ENCODE peak calls at places on chromosome 5, in seven cellular contexts. One of them, this sample, is unnamed.

GRCh38 chr5:103522586-103522985 is 40.0 kb downstream of the NUDT12 start:
- ATAC-seq in natural killer cell: no peak
- ATAC-seq in activated T-cell treated with anti-CD3 and anti-CD28 coated beads, Interleukin-2, amount 50 U/mL, for 72 hours: no peak
- ATAC-seq in left lung: peak; percentile 72
- ATAC-seq in naive B cell: no peak
- ATAC-seq in upper lobe of left lung: no peak
- ATAC-seq in activated T-helper 17 cell treated with anti-CD3 and anti-CD28 coated beads, Interleukin-2, amount 50 U/mL, for 72 hours: no peak
- ATAC-seq in this sample: no peak

GRCh38 chr5:155021858-155022257 is 8.3 kb downstream of the KIF4B start:
- ATAC-seq in natural killer cell: no peak
- ATAC-seq in activated T-cell treated with anti-CD3 and anti-CD28 coated beads, Interleukin-2, amount 50 U/mL, for 72 hours: no peak
- ATAC-seq in left lung: no peak
- ATAC-seq in naive B cell: no peak
- ATAC-seq in upper lobe of left lung: no peak
- ATAC-seq in activated T-helper 17 cell treated with anti-CD3 and anti-CD28 coated beads, Interleukin-2, amount 50 U/mL, for 72 hours: no peak
- ATAC-seq in this sample: no peak

GRCh38 chr5:77430726-77431125 is 61.4 kb downstream of the WDR41 start:
- ATAC-seq in natural killer cell: no peak
- ATAC-seq in activated T-cell treated with anti-CD3 and anti-CD28 coated beads, Interleukin-2, amount 50 U/mL, for 72 hours: no peak
- ATAC-seq in left lung: no peak
- ATAC-seq in naive B cell: no peak
- ATAC-seq in upper lobe of left lung: no peak
- ATAC-seq in activated T-helper 17 cell treated with anti-CD3 and anti-CD28 coated beads, Interleukin-2, amount 50 U/mL, for 72 hours: no peak
- ATAC-seq in this sample: no peak

GRCh38 chr5:172918421-172919371 is 40.5 kb upstream of the RPL26L1 start:
- ATAC-seq in natural killer cell: peak; percentile 80
- ATAC-seq in activated T-cell treated with anti-CD3 and anti-CD28 coated beads, Interleukin-2, amount 50 U/mL, for 72 hours: peak; percentile 61
- ATAC-seq in left lung: no peak
- ATAC-seq in naive B cell: peak; percentile 82
- ATAC-seq in upper lobe of left lung: no peak
- ATAC-seq in activated T-helper 17 cell treated with anti-CD3 and anti-CD28 coated beads, Interleukin-2, amount 50 U/mL, for 72 hours: no peak
- ATAC-seq in this sample: no peak

GRCh38 chr5:127967983-127968592 is 115.5 kb upstream of the SLC12A2 start:
- ATAC-seq in natural killer cell: no peak
- ATAC-seq in activated T-cell treated with anti-CD3 and anti-CD28 coated beads, Interleukin-2, amount 50 U/mL, for 72 hours: no peak
- ATAC-seq in left lung: no peak
- ATAC-seq in naive B cell: no peak
- ATAC-seq in upper lobe of left lung: no peak
- ATAC-seq in activated T-helper 17 cell treated with anti-CD3 and anti-CD28 coated beads, Interleukin-2, amount 50 U/mL, for 72 hours: no peak
- ATAC-seq in this sample: peak; percentile 45

GRCh38 chr5:56078675-56079500 is 84.1 kb upstream of the IL6ST start:
- ATAC-seq in natural killer cell: no peak
- ATAC-seq in activated T-cell treated with anti-CD3 and anti-CD28 coated beads, Interleukin-2, amount 50 U/mL, for 72 hours: no peak
- ATAC-seq in left lung: peak; percentile 48
- ATAC-seq in naive B cell: no peak
- ATAC-seq in upper lobe of left lung: no peak
- ATAC-seq in activated T-helper 17 cell treated with anti-CD3 and anti-CD28 coated beads, Interleukin-2, amount 50 U/mL, for 72 hours: no peak
- ATAC-seq in this sample: no peak

GRCh38 chr5:107367919-107368318 is 302.8 kb downstream of the EFNA5 start:
- ATAC-seq in natural killer cell: no peak
- ATAC-seq in activated T-cell treated with anti-CD3 and anti-CD28 coated beads, Interleukin-2, amount 50 U/mL, for 72 hours: no peak
- ATAC-seq in left lung: no peak
- ATAC-seq in naive B cell: no peak
- ATAC-seq in upper lobe of left lung: no peak
- ATAC-seq in activated T-helper 17 cell treated with anti-CD3 and anti-CD28 coated beads, Interleukin-2, amount 50 U/mL, for 72 hours: no peak
- ATAC-seq in this sample: no peak

GRCh38 chr5:83428126-83428525 is 43.4 kb upstream of the VCAN start:
- ATAC-seq in natural killer cell: no peak
- ATAC-seq in activated T-cell treated with anti-CD3 and anti-CD28 coated beads, Interleukin-2, amount 50 U/mL, for 72 hours: no peak
- ATAC-seq in left lung: no peak
- ATAC-seq in naive B cell: no peak
- ATAC-seq in upper lobe of left lung: no peak
- ATAC-seq in activated T-helper 17 cell treated with anti-CD3 and anti-CD28 coated beads, Interleukin-2, amount 50 U/mL, for 72 hours: no peak
- ATAC-seq in this sample: no peak

GRCh38 chr5:63053019-63053638 is 474.5 kb downstream of the LRRC70 start:
- ATAC-seq in natural killer cell: no peak
- ATAC-seq in activated T-cell treated with anti-CD3 and anti-CD28 coated beads, Interleukin-2, amount 50 U/mL, for 72 hours: no peak
- ATAC-seq in left lung: peak; percentile 80
- ATAC-seq in naive B cell: no peak
- ATAC-seq in upper lobe of left lung: peak; percentile 76
- ATAC-seq in activated T-helper 17 cell treated with anti-CD3 and anti-CD28 coated beads, Interleukin-2, amount 50 U/mL, for 72 hours: no peak
- ATAC-seq in this sample: no peak

GRCh38 chr5:142095035-142095434 is 13.5 kb upstream of the NDFIP1 start:
- ATAC-seq in natural killer cell: no peak
- ATAC-seq in activated T-cell treated with anti-CD3 and anti-CD28 coated beads, Interleukin-2, amount 50 U/mL, for 72 hours: peak; percentile 10
- ATAC-seq in left lung: peak; percentile 33
- ATAC-seq in naive B cell: no peak
- ATAC-seq in upper lobe of left lung: no peak
- ATAC-seq in activated T-helper 17 cell treated with anti-CD3 and anti-CD28 coated beads, Interleukin-2, amount 50 U/mL, for 72 hours: peak; percentile 53
- ATAC-seq in this sample: no peak

GRCh38 chr5:31029925-31030324 is 163.6 kb upstream of the CDH6 start:
- ATAC-seq in natural killer cell: no peak
- ATAC-seq in activated T-cell treated with anti-CD3 and anti-CD28 coated beads, Interleukin-2, amount 50 U/mL, for 72 hours: no peak
- ATAC-seq in left lung: no peak
- ATAC-seq in naive B cell: no peak
- ATAC-seq in upper lobe of left lung: no peak
- ATAC-seq in activated T-helper 17 cell treated with anti-CD3 and anti-CD28 coated beads, Interleukin-2, amount 50 U/mL, for 72 hours: no peak
- ATAC-seq in this sample: no peak

GRCh38 chr5:178796165-178796945 is 63.4 kb upstream of the ZNF354B start:
- ATAC-seq in natural killer cell: no peak
- ATAC-seq in activated T-cell treated with anti-CD3 and anti-CD28 coated beads, Interleukin-2, amount 50 U/mL, for 72 hours: no peak
- ATAC-seq in left lung: no peak
- ATAC-seq in naive B cell: no peak
- ATAC-seq in upper lobe of left lung: peak; percentile 24
- ATAC-seq in activated T-helper 17 cell treated with anti-CD3 and anti-CD28 coated beads, Interleukin-2, amount 50 U/mL, for 72 hours: no peak
- ATAC-seq in this sample: no peak

GRCh38 chr5:34658023-34658422 is 1.9 kb downstream of the RAI14 start:
- ATAC-seq in natural killer cell: no peak
- ATAC-seq in activated T-cell treated with anti-CD3 and anti-CD28 coated beads, Interleukin-2, amount 50 U/mL, for 72 hours: no peak
- ATAC-seq in left lung: no peak
- ATAC-seq in naive B cell: no peak
- ATAC-seq in upper lobe of left lung: no peak
- ATAC-seq in activated T-helper 17 cell treated with anti-CD3 and anti-CD28 coated beads, Interleukin-2, amount 50 U/mL, for 72 hours: no peak
- ATAC-seq in this sample: no peak

GRCh38 chr5:141558150-141558549 is 60.6 kb downstream of the DIAPH1 start:
- ATAC-seq in natural killer cell: no peak
- ATAC-seq in activated T-cell treated with anti-CD3 and anti-CD28 coated beads, Interleukin-2, amount 50 U/mL, for 72 hours: peak; percentile 22
- ATAC-seq in left lung: no peak
- ATAC-seq in naive B cell: no peak
- ATAC-seq in upper lobe of left lung: no peak
- ATAC-seq in activated T-helper 17 cell treated with anti-CD3 and anti-CD28 coated beads, Interleukin-2, amount 50 U/mL, for 72 hours: no peak
- ATAC-seq in this sample: no peak

GRCh38 chr5:98839469-98840383 is 66.3 kb downstream of the RGMB start:
- ATAC-seq in natural killer cell: peak; percentile 24
- ATAC-seq in activated T-cell treated with anti-CD3 and anti-CD28 coated beads, Interleukin-2, amount 50 U/mL, for 72 hours: peak; percentile 62
- ATAC-seq in left lung: peak; percentile 30
- ATAC-seq in naive B cell: no peak
- ATAC-seq in upper lobe of left lung: no peak
- ATAC-seq in activated T-helper 17 cell treated with anti-CD3 and anti-CD28 coated beads, Interleukin-2, amount 50 U/mL, for 72 hours: peak; percentile 52
- ATAC-seq in this sample: no peak

GRCh38 chr5:136065588-136065987 is 36.8 kb downstream of the TGFBI start:
- ATAC-seq in natural killer cell: no peak
- ATAC-seq in activated T-cell treated with anti-CD3 and anti-CD28 coated beads, Interleukin-2, amount 50 U/mL, for 72 hours: no peak
- ATAC-seq in left lung: no peak
- ATAC-seq in naive B cell: no peak
- ATAC-seq in upper lobe of left lung: no peak
- ATAC-seq in activated T-helper 17 cell treated with anti-CD3 and anti-CD28 coated beads, Interleukin-2, amount 50 U/mL, for 72 hours: no peak
- ATAC-seq in this sample: no peak

GRCh38 chr5:68911840-68912690 is 181.7 kb upstream of the SLC30A5 start:
- ATAC-seq in natural killer cell: no peak
- ATAC-seq in activated T-cell treated with anti-CD3 and anti-CD28 coated beads, Interleukin-2, amount 50 U/mL, for 72 hours: no peak
- ATAC-seq in left lung: no peak
- ATAC-seq in naive B cell: no peak
- ATAC-seq in upper lobe of left lung: no peak
- ATAC-seq in activated T-helper 17 cell treated with anti-CD3 and anti-CD28 coated beads, Interleukin-2, amount 50 U/mL, for 72 hours: no peak
- ATAC-seq in this sample: no peak

GRCh38 chr5:57117601-57118000 is 56.3 kb upstream of the GPBP1 start:
- ATAC-seq in natural killer cell: peak; percentile 44
- ATAC-seq in activated T-cell treated with anti-CD3 and anti-CD28 coated beads, Interleukin-2, amount 50 U/mL, for 72 hours: peak; percentile 99
- ATAC-seq in left lung: no peak
- ATAC-seq in naive B cell: no peak
- ATAC-seq in upper lobe of left lung: no peak
- ATAC-seq in activated T-helper 17 cell treated with anti-CD3 and anti-CD28 coated beads, Interleukin-2, amount 50 U/mL, for 72 hours: peak; percentile 98
- ATAC-seq in this sample: peak; percentile 33

GRCh38 chr5:173884402-173885053 is 3.6 kb upstream of the CPEB4 start:
- ATAC-seq in natural killer cell: no peak
- ATAC-seq in activated T-cell treated with anti-CD3 and anti-CD28 coated beads, Interleukin-2, amount 50 U/mL, for 72 hours: no peak
- ATAC-seq in left lung: no peak
- ATAC-seq in naive B cell: no peak
- ATAC-seq in upper lobe of left lung: no peak
- ATAC-seq in activated T-helper 17 cell treated with anti-CD3 and anti-CD28 coated beads, Interleukin-2, amount 50 U/mL, for 72 hours: no peak
- ATAC-seq in this sample: peak; percentile 12

GRCh38 chr5:73591698-73592501 is 26.4 kb downstream of the UTP15 start:
- ATAC-seq in natural killer cell: no peak
- ATAC-seq in activated T-cell treated with anti-CD3 and anti-CD28 coated beads, Interleukin-2, amount 50 U/mL, for 72 hours: no peak
- ATAC-seq in left lung: no peak
- ATAC-seq in naive B cell: no peak
- ATAC-seq in upper lobe of left lung: no peak
- ATAC-seq in activated T-helper 17 cell treated with anti-CD3 and anti-CD28 coated beads, Interleukin-2, amount 50 U/mL, for 72 hours: no peak
- ATAC-seq in this sample: no peak

GRCh38 chr5:59151162-59151889 is 568.5 kb downstream of the RAB3C start:
- ATAC-seq in natural killer cell: no peak
- ATAC-seq in activated T-cell treated with anti-CD3 and anti-CD28 coated beads, Interleukin-2, amount 50 U/mL, for 72 hours: peak; percentile 36
- ATAC-seq in left lung: no peak
- ATAC-seq in naive B cell: no peak
- ATAC-seq in upper lobe of left lung: no peak
- ATAC-seq in activated T-helper 17 cell treated with anti-CD3 and anti-CD28 coated beads, Interleukin-2, amount 50 U/mL, for 72 hours: peak; percentile 57
- ATAC-seq in this sample: no peak

GRCh38 chr5:93054424-93055165 is 526.4 kb downstream of the NR2F1-AS1 start:
- ATAC-seq in natural killer cell: no peak
- ATAC-seq in activated T-cell treated with anti-CD3 and anti-CD28 coated beads, Interleukin-2, amount 50 U/mL, for 72 hours: no peak
- ATAC-seq in left lung: no peak
- ATAC-seq in naive B cell: no peak
- ATAC-seq in upper lobe of left lung: no peak
- ATAC-seq in activated T-helper 17 cell treated with anti-CD3 and anti-CD28 coated beads, Interleukin-2, amount 50 U/mL, for 72 hours: no peak
- ATAC-seq in this sample: no peak

GRCh38 chr5:25614466-25614865 is 969.7 kb upstream of the CDH10 start:
- ATAC-seq in natural killer cell: no peak
- ATAC-seq in activated T-cell treated with anti-CD3 and anti-CD28 coated beads, Interleukin-2, amount 50 U/mL, for 72 hours: no peak
- ATAC-seq in left lung: no peak
- ATAC-seq in naive B cell: no peak
- ATAC-seq in upper lobe of left lung: peak; percentile 65
- ATAC-seq in activated T-helper 17 cell treated with anti-CD3 and anti-CD28 coated beads, Interleukin-2, amount 50 U/mL, for 72 hours: no peak
- ATAC-seq in this sample: no peak

GRCh38 chr5:76125888-76126287 is 42.7 kb downstream of the SV2C start:
- ATAC-seq in natural killer cell: no peak
- ATAC-seq in activated T-cell treated with anti-CD3 and anti-CD28 coated beads, Interleukin-2, amount 50 U/mL, for 72 hours: no peak
- ATAC-seq in left lung: no peak
- ATAC-seq in naive B cell: no peak
- ATAC-seq in upper lobe of left lung: no peak
- ATAC-seq in activated T-helper 17 cell treated with anti-CD3 and anti-CD28 coated beads, Interleukin-2, amount 50 U/mL, for 72 hours: no peak
- ATAC-seq in this sample: no peak

GRCh38 chr5:179404321-179405053 is 59.2 kb upstream of the ADAMTS2 start:
- ATAC-seq in natural killer cell: no peak
- ATAC-seq in activated T-cell treated with anti-CD3 and anti-CD28 coated beads, Interleukin-2, amount 50 U/mL, for 72 hours: no peak
- ATAC-seq in left lung: peak; percentile 63
- ATAC-seq in naive B cell: no peak
- ATAC-seq in upper lobe of left lung: no peak
- ATAC-seq in activated T-helper 17 cell treated with anti-CD3 and anti-CD28 coated beads, Interleukin-2, amount 50 U/mL, for 72 hours: no peak
- ATAC-seq in this sample: no peak

GRCh38 chr5:72711361-72711760 is 105.1 kb upstream of the TNPO1 start:
- ATAC-seq in natural killer cell: no peak
- ATAC-seq in activated T-cell treated with anti-CD3 and anti-CD28 coated beads, Interleukin-2, amount 50 U/mL, for 72 hours: no peak
- ATAC-seq in left lung: no peak
- ATAC-seq in naive B cell: no peak
- ATAC-seq in upper lobe of left lung: no peak
- ATAC-seq in activated T-helper 17 cell treated with anti-CD3 and anti-CD28 coated beads, Interleukin-2, amount 50 U/mL, for 72 hours: no peak
- ATAC-seq in this sample: no peak

GRCh38 chr5:172090976-172091547 is 84.6 kb upstream of the FBXW11 start:
- ATAC-seq in natural killer cell: no peak
- ATAC-seq in activated T-cell treated with anti-CD3 and anti-CD28 coated beads, Interleukin-2, amount 50 U/mL, for 72 hours: peak; percentile 13
- ATAC-seq in left lung: no peak
- ATAC-seq in naive B cell: no peak
- ATAC-seq in upper lobe of left lung: no peak
- ATAC-seq in activated T-helper 17 cell treated with anti-CD3 and anti-CD28 coated beads, Interleukin-2, amount 50 U/mL, for 72 hours: peak; percentile 57
- ATAC-seq in this sample: no peak

GRCh38 chr5:54738118-54738972 is 220.8 kb downstream of the SNX18 start:
- ATAC-seq in natural killer cell: no peak
- ATAC-seq in activated T-cell treated with anti-CD3 and anti-CD28 coated beads, Interleukin-2, amount 50 U/mL, for 72 hours: no peak
- ATAC-seq in left lung: peak; percentile 80
- ATAC-seq in naive B cell: no peak
- ATAC-seq in upper lobe of left lung: no peak
- ATAC-seq in activated T-helper 17 cell treated with anti-CD3 and anti-CD28 coated beads, Interleukin-2, amount 50 U/mL, for 72 hours: no peak
- ATAC-seq in this sample: peak; percentile 88

GRCh38 chr5:33969572-33970452 is 14.7 kb downstream of the SLC45A2 start:
- ATAC-seq in natural killer cell: no peak
- ATAC-seq in activated T-cell treated with anti-CD3 and anti-CD28 coated beads, Interleukin-2, amount 50 U/mL, for 72 hours: peak; percentile 65
- ATAC-seq in left lung: peak; percentile 82
- ATAC-seq in naive B cell: no peak
- ATAC-seq in upper lobe of left lung: peak; percentile 56
- ATAC-seq in activated T-helper 17 cell treated with anti-CD3 and anti-CD28 coated beads, Interleukin-2, amount 50 U/mL, for 72 hours: peak; percentile 49
- ATAC-seq in this sample: peak; percentile 74